ENCODE peak calls at places on chromosomes 6 and 20, in eight cellular contexts. One of them, this sample, is unnamed.

GRCh38 chr20:59736366-59736765 is 132.0 kb downstream of the PHACTR3 start:
- DNase-seq in HTR-8/SVneo: no peak
- DNase-seq in smooth muscle cell of the brain vasculature: no peak
- DNase-seq in SW480: no peak
- DNase-seq in coronary artery: no peak
- DNase-seq in iris pigment epithelial cell: no peak
- DNase-seq in left ventricle myocardium inferior: no peak
- DNase-seq in putamen: no peak
- DNase-seq in this sample: no peak

GRCh38 chr6:169109821-169110220 is 143.8 kb downstream of the THBS2 start:
- DNase-seq in HTR-8/SVneo: no peak
- DNase-seq in smooth muscle cell of the brain vasculature: no peak
- DNase-seq in SW480: no peak
- DNase-seq in coronary artery: no peak
- DNase-seq in iris pigment epithelial cell: no peak
- DNase-seq in left ventricle myocardium inferior: no peak
- DNase-seq in putamen: no peak
- DNase-seq in this sample: no peak

GRCh38 chr6:44512868-44513641 is 125.5 kb downstream of the CDC5L start:
- DNase-seq in HTR-8/SVneo: no peak
- DNase-seq in smooth muscle cell of the brain vasculature: no peak
- DNase-seq in SW480: peak; percentile 59
- DNase-seq in coronary artery: peak; percentile 24
- DNase-seq in iris pigment epithelial cell: no peak
- DNase-seq in left ventricle myocardium inferior: no peak
- DNase-seq in putamen: peak; percentile 14
- DNase-seq in this sample: peak; percentile 18

GRCh38 chr6:170290306-170291128 is at the start of gene DLL1:
- DNase-seq in HTR-8/SVneo: no peak
- DNase-seq in smooth muscle cell of the brain vasculature: no peak
- DNase-seq in SW480: no peak
- DNase-seq in coronary artery: peak; percentile 77
- DNase-seq in iris pigment epithelial cell: no peak
- DNase-seq in left ventricle myocardium inferior: peak; percentile 60
- DNase-seq in putamen: peak; percentile 91
- DNase-seq in this sample: peak; percentile 60

GRCh38 chr6:108198761-108199498 is 33.1 kb downstream of the NR2E1 start:
- DNase-seq in HTR-8/SVneo: no peak
- DNase-seq in smooth muscle cell of the brain vasculature: no peak
- DNase-seq in SW480: no peak
- DNase-seq in coronary artery: no peak
- DNase-seq in iris pigment epithelial cell: no peak
- DNase-seq in left ventricle myocardium inferior: no peak
- DNase-seq in putamen: no peak
- DNase-seq in this sample: no peak

GRCh38 chr6:146095481-146095880 is 66.6 kb downstream of the GRM1 start:
- DNase-seq in HTR-8/SVneo: no peak
- DNase-seq in smooth muscle cell of the brain vasculature: no peak
- DNase-seq in SW480: no peak
- DNase-seq in coronary artery: no peak
- DNase-seq in iris pigment epithelial cell: no peak
- DNase-seq in left ventricle myocardium inferior: no peak
- DNase-seq in putamen: no peak
- DNase-seq in this sample: no peak

GRCh38 chr6:160260283-160261119 is 1.9 kb upstream of the SLC22A2 start:
- DNase-seq in HTR-8/SVneo: no peak
- DNase-seq in smooth muscle cell of the brain vasculature: no peak
- DNase-seq in SW480: no peak
- DNase-seq in coronary artery: no peak
- DNase-seq in iris pigment epithelial cell: no peak
- DNase-seq in left ventricle myocardium inferior: no peak
- DNase-seq in putamen: no peak
- DNase-seq in this sample: no peak

GRCh38 chr20:7571521-7572065 is 368.7 kb downstream of the HAO1 start:
- DNase-seq in HTR-8/SVneo: no peak
- DNase-seq in smooth muscle cell of the brain vasculature: no peak
- DNase-seq in SW480: no peak
- DNase-seq in coronary artery: no peak
- DNase-seq in iris pigment epithelial cell: no peak
- DNase-seq in left ventricle myocardium inferior: no peak
- DNase-seq in putamen: no peak
- DNase-seq in this sample: peak; percentile 0

GRCh38 chr20:10131612-10132345 is 86.9 kb upstream of the SNAP25 start:
- DNase-seq in HTR-8/SVneo: no peak
- DNase-seq in smooth muscle cell of the brain vasculature: no peak
- DNase-seq in SW480: no peak
- DNase-seq in coronary artery: no peak
- DNase-seq in iris pigment epithelial cell: peak; percentile 62
- DNase-seq in left ventricle myocardium inferior: peak; percentile 64
- DNase-seq in putamen: no peak
- DNase-seq in this sample: peak; percentile 49

GRCh38 chr20:62063601-62063980 is 2.1 kb downstream of the TAF4 start:
- DNase-seq in HTR-8/SVneo: no peak
- DNase-seq in smooth muscle cell of the brain vasculature: no peak
- DNase-seq in SW480: no peak
- DNase-seq in coronary artery: no peak
- DNase-seq in iris pigment epithelial cell: peak; percentile 43
- DNase-seq in left ventricle myocardium inferior: no peak
- DNase-seq in putamen: peak; percentile 47
- DNase-seq in this sample: peak; percentile 37

GRCh38 chr6:32825966-32826365 is 9.2 kb upstream of the HLA-DOB start:
- DNase-seq in HTR-8/SVneo: peak; percentile 19
- DNase-seq in smooth muscle cell of the brain vasculature: no peak
- DNase-seq in SW480: peak; percentile 9
- DNase-seq in coronary artery: no peak
- DNase-seq in iris pigment epithelial cell: peak; percentile 35
- DNase-seq in left ventricle myocardium inferior: no peak
- DNase-seq in putamen: peak; percentile 19
- DNase-seq in this sample: peak; percentile 72

GRCh38 chr20:62464990-62465389 is 10.8 kb downstream of the GATA5 start:
- DNase-seq in HTR-8/SVneo: no peak
- DNase-seq in smooth muscle cell of the brain vasculature: no peak
- DNase-seq in SW480: no peak
- DNase-seq in coronary artery: no peak
- DNase-seq in iris pigment epithelial cell: no peak
- DNase-seq in left ventricle myocardium inferior: no peak
- DNase-seq in putamen: no peak
- DNase-seq in this sample: no peak

GRCh38 chr6:33578588-33579011 is 1.5 kb downstream of the BAK1 start:
- DNase-seq in HTR-8/SVneo: no peak
- DNase-seq in smooth muscle cell of the brain vasculature: no peak
- DNase-seq in SW480: no peak
- DNase-seq in coronary artery: no peak
- DNase-seq in iris pigment epithelial cell: no peak
- DNase-seq in left ventricle myocardium inferior: no peak
- DNase-seq in putamen: no peak
- DNase-seq in this sample: no peak

GRCh38 chr6:116280161-116280959 is 630 bp upstream of the TSPYL1 start:
- DNase-seq in HTR-8/SVneo: no peak
- DNase-seq in smooth muscle cell of the brain vasculature: no peak
- DNase-seq in SW480: peak; percentile 2
- DNase-seq in coronary artery: no peak
- DNase-seq in iris pigment epithelial cell: no peak
- DNase-seq in left ventricle myocardium inferior: no peak
- DNase-seq in putamen: no peak
- DNase-seq in this sample: no peak

GRCh38 chr6:110858562-110859214 is 15.9 kb upstream of the AMD1 start:
- DNase-seq in HTR-8/SVneo: no peak
- DNase-seq in smooth muscle cell of the brain vasculature: no peak
- DNase-seq in SW480: no peak
- DNase-seq in coronary artery: no peak
- DNase-seq in iris pigment epithelial cell: no peak
- DNase-seq in left ventricle myocardium inferior: no peak
- DNase-seq in putamen: no peak
- DNase-seq in this sample: no peak

GRCh38 chr20:41293269-41294037 is 24.1 kb downstream of the ZHX3 start:
- DNase-seq in HTR-8/SVneo: no peak
- DNase-seq in smooth muscle cell of the brain vasculature: no peak
- DNase-seq in SW480: no peak
- DNase-seq in coronary artery: no peak
- DNase-seq in iris pigment epithelial cell: peak; percentile 68
- DNase-seq in left ventricle myocardium inferior: no peak
- DNase-seq in putamen: no peak
- DNase-seq in this sample: peak; percentile 63